ENCODE peak calls at places on chromosomes 3 and 15, in ten cellular contexts. One of them, this sample, is unnamed.

GRCh38 chr15:34049096-34049495 is 10.1 kb upstream of the AVEN start:
- DNase-seq in activated gamma-delta T cell: no peak
- DNase-seq in heart left ventricle: no peak
- DNase-seq in stimulated activated CD4-positive, alpha-beta T cell treated with anti-CD3 and anti-CD28 coated beads, Interleukin-1b, Interleukin-23, amount 100 ng/mL, for 4 hours: no peak
- DNase-seq in neural progenitor cell: no peak
- DNase-seq in naive thymus-derived CD8-positive, alpha-beta T cell: no peak
- DNase-seq in CD8-positive, alpha-beta memory T cell: no peak
- DNase-seq in progenitor cell of endocrine pancreas: no peak
- DNase-seq in psoas muscle: no peak
- DNase-seq in A172: peak; percentile 56
- DNase-seq in this sample: no peak

GRCh38 chr3:23481660-23482278 is 278.6 kb downstream of the UBE2E2 start:
- DNase-seq in activated gamma-delta T cell: no peak
- DNase-seq in heart left ventricle: no peak
- DNase-seq in stimulated activated CD4-positive, alpha-beta T cell treated with anti-CD3 and anti-CD28 coated beads, Interleukin-1b, Interleukin-23, amount 100 ng/mL, for 4 hours: no peak
- DNase-seq in neural progenitor cell: no peak
- DNase-seq in naive thymus-derived CD8-positive, alpha-beta T cell: no peak
- DNase-seq in CD8-positive, alpha-beta memory T cell: no peak
- DNase-seq in progenitor cell of endocrine pancreas: no peak
- DNase-seq in psoas muscle: no peak
- DNase-seq in A172: no peak
- DNase-seq in this sample: no peak

GRCh38 chr3:146577662-146578061 is 27.5 kb downstream of the PLSCR5 start:
- DNase-seq in activated gamma-delta T cell: no peak
- DNase-seq in heart left ventricle: no peak
- DNase-seq in stimulated activated CD4-positive, alpha-beta T cell treated with anti-CD3 and anti-CD28 coated beads, Interleukin-1b, Interleukin-23, amount 100 ng/mL, for 4 hours: no peak
- DNase-seq in neural progenitor cell: peak; percentile 29
- DNase-seq in naive thymus-derived CD8-positive, alpha-beta T cell: no peak
- DNase-seq in CD8-positive, alpha-beta memory T cell: peak; percentile 2
- DNase-seq in progenitor cell of endocrine pancreas: no peak
- DNase-seq in psoas muscle: no peak
- DNase-seq in A172: peak; percentile 49
- DNase-seq in this sample: no peak

GRCh38 chr3:69893274-69893673 is 106.3 kb upstream of the SAMMSON start:
- DNase-seq in activated gamma-delta T cell: no peak
- DNase-seq in heart left ventricle: no peak
- DNase-seq in stimulated activated CD4-positive, alpha-beta T cell treated with anti-CD3 and anti-CD28 coated beads, Interleukin-1b, Interleukin-23, amount 100 ng/mL, for 4 hours: no peak
- DNase-seq in neural progenitor cell: no peak
- DNase-seq in naive thymus-derived CD8-positive, alpha-beta T cell: no peak
- DNase-seq in CD8-positive, alpha-beta memory T cell: no peak
- DNase-seq in progenitor cell of endocrine pancreas: no peak
- DNase-seq in psoas muscle: no peak
- DNase-seq in A172: no peak
- DNase-seq in this sample: no peak

GRCh38 chr3:197564097-197564843 is 8.5 kb upstream of the BDH1 start:
- DNase-seq in activated gamma-delta T cell: no peak
- DNase-seq in heart left ventricle: no peak
- DNase-seq in stimulated activated CD4-positive, alpha-beta T cell treated with anti-CD3 and anti-CD28 coated beads, Interleukin-1b, Interleukin-23, amount 100 ng/mL, for 4 hours: no peak
- DNase-seq in neural progenitor cell: peak; percentile 43
- DNase-seq in naive thymus-derived CD8-positive, alpha-beta T cell: no peak
- DNase-seq in CD8-positive, alpha-beta memory T cell: no peak
- DNase-seq in progenitor cell of endocrine pancreas: no peak
- DNase-seq in psoas muscle: no peak
- DNase-seq in A172: no peak
- DNase-seq in this sample: peak; percentile 10

GRCh38 chr15:98085003-98085639 is 124.6 kb downstream of the ARRDC4 start:
- DNase-seq in activated gamma-delta T cell: no peak
- DNase-seq in heart left ventricle: no peak
- DNase-seq in stimulated activated CD4-positive, alpha-beta T cell treated with anti-CD3 and anti-CD28 coated beads, Interleukin-1b, Interleukin-23, amount 100 ng/mL, for 4 hours: no peak
- DNase-seq in neural progenitor cell: peak; percentile 70
- DNase-seq in naive thymus-derived CD8-positive, alpha-beta T cell: no peak
- DNase-seq in CD8-positive, alpha-beta memory T cell: no peak
- DNase-seq in progenitor cell of endocrine pancreas: no peak
- DNase-seq in psoas muscle: no peak
- DNase-seq in A172: peak; percentile 66
- DNase-seq in this sample: peak; percentile 25

GRCh38 chr3:48563382-48563918 is at the start of gene UCN2:
- DNase-seq in activated gamma-delta T cell: no peak
- DNase-seq in heart left ventricle: no peak
- DNase-seq in stimulated activated CD4-positive, alpha-beta T cell treated with anti-CD3 and anti-CD28 coated beads, Interleukin-1b, Interleukin-23, amount 100 ng/mL, for 4 hours: no peak
- DNase-seq in neural progenitor cell: no peak
- DNase-seq in naive thymus-derived CD8-positive, alpha-beta T cell: no peak
- DNase-seq in CD8-positive, alpha-beta memory T cell: no peak
- DNase-seq in progenitor cell of endocrine pancreas: no peak
- DNase-seq in psoas muscle: no peak
- DNase-seq in A172: peak; percentile 54
- DNase-seq in this sample: no peak

GRCh38 chr15:83206971-83207621 is 527 bp downstream of the HDGFL3 start:
- DNase-seq in activated gamma-delta T cell: peak; percentile 26
- DNase-seq in heart left ventricle: peak; percentile 56
- DNase-seq in stimulated activated CD4-positive, alpha-beta T cell treated with anti-CD3 and anti-CD28 coated beads, Interleukin-1b, Interleukin-23, amount 100 ng/mL, for 4 hours: no peak
- DNase-seq in neural progenitor cell: peak; percentile 72
- DNase-seq in naive thymus-derived CD8-positive, alpha-beta T cell: peak; percentile 10
- DNase-seq in CD8-positive, alpha-beta memory T cell: no peak
- DNase-seq in progenitor cell of endocrine pancreas: peak; percentile 45
- DNase-seq in psoas muscle: peak; percentile 66
- DNase-seq in A172: peak; percentile 8
- DNase-seq in this sample: no peak

GRCh38 chr3:53254810-53255359 is 937 bp downstream of the TKT start:
- DNase-seq in activated gamma-delta T cell: peak; percentile 13
- DNase-seq in heart left ventricle: peak; percentile 80
- DNase-seq in stimulated activated CD4-positive, alpha-beta T cell treated with anti-CD3 and anti-CD28 coated beads, Interleukin-1b, Interleukin-23, amount 100 ng/mL, for 4 hours: peak; percentile 40
- DNase-seq in neural progenitor cell: peak; percentile 88
- DNase-seq in naive thymus-derived CD8-positive, alpha-beta T cell: peak; percentile 29
- DNase-seq in CD8-positive, alpha-beta memory T cell: peak; percentile 22
- DNase-seq in progenitor cell of endocrine pancreas: peak; percentile 52
- DNase-seq in psoas muscle: peak; percentile 82
- DNase-seq in A172: peak; percentile 47
- DNase-seq in this sample: peak; percentile 33

GRCh38 chr15:38702178-38702912 is 137.7 kb upstream of the RASGRP1 start:
- DNase-seq in activated gamma-delta T cell: no peak
- DNase-seq in heart left ventricle: no peak
- DNase-seq in stimulated activated CD4-positive, alpha-beta T cell treated with anti-CD3 and anti-CD28 coated beads, Interleukin-1b, Interleukin-23, amount 100 ng/mL, for 4 hours: no peak
- DNase-seq in neural progenitor cell: no peak
- DNase-seq in naive thymus-derived CD8-positive, alpha-beta T cell: no peak
- DNase-seq in CD8-positive, alpha-beta memory T cell: no peak
- DNase-seq in progenitor cell of endocrine pancreas: no peak
- DNase-seq in psoas muscle: no peak
- DNase-seq in A172: no peak
- DNase-seq in this sample: no peak

GRCh38 chr3:102972350-102972749 is 537.5 kb downstream of the ZPLD1 start:
- DNase-seq in activated gamma-delta T cell: no peak
- DNase-seq in heart left ventricle: no peak
- DNase-seq in stimulated activated CD4-positive, alpha-beta T cell treated with anti-CD3 and anti-CD28 coated beads, Interleukin-1b, Interleukin-23, amount 100 ng/mL, for 4 hours: no peak
- DNase-seq in neural progenitor cell: no peak
- DNase-seq in naive thymus-derived CD8-positive, alpha-beta T cell: no peak
- DNase-seq in CD8-positive, alpha-beta memory T cell: no peak
- DNase-seq in progenitor cell of endocrine pancreas: no peak
- DNase-seq in psoas muscle: no peak
- DNase-seq in A172: no peak
- DNase-seq in this sample: no peak

GRCh38 chr15:32905481-32905880 is 187.7 kb downstream of the GREM1 start:
- DNase-seq in activated gamma-delta T cell: no peak
- DNase-seq in heart left ventricle: no peak
- DNase-seq in stimulated activated CD4-positive, alpha-beta T cell treated with anti-CD3 and anti-CD28 coated beads, Interleukin-1b, Interleukin-23, amount 100 ng/mL, for 4 hours: no peak
- DNase-seq in neural progenitor cell: no peak
- DNase-seq in naive thymus-derived CD8-positive, alpha-beta T cell: no peak
- DNase-seq in CD8-positive, alpha-beta memory T cell: no peak
- DNase-seq in progenitor cell of endocrine pancreas: no peak
- DNase-seq in psoas muscle: no peak
- DNase-seq in A172: no peak
- DNase-seq in this sample: no peak

GRCh38 chr3:178699810-178700209 is 163.6 kb downstream of the KCNMB2 start:
- DNase-seq in activated gamma-delta T cell: no peak
- DNase-seq in heart left ventricle: no peak
- DNase-seq in stimulated activated CD4-positive, alpha-beta T cell treated with anti-CD3 and anti-CD28 coated beads, Interleukin-1b, Interleukin-23, amount 100 ng/mL, for 4 hours: no peak
- DNase-seq in neural progenitor cell: no peak
- DNase-seq in naive thymus-derived CD8-positive, alpha-beta T cell: no peak
- DNase-seq in CD8-positive, alpha-beta memory T cell: no peak
- DNase-seq in progenitor cell of endocrine pancreas: no peak
- DNase-seq in psoas muscle: no peak
- DNase-seq in A172: no peak
- DNase-seq in this sample: no peak

GRCh38 chr15:62257991-62258390 is 92.9 kb upstream of the C2CD4B start:
- DNase-seq in activated gamma-delta T cell: no peak
- DNase-seq in heart left ventricle: no peak
- DNase-seq in stimulated activated CD4-positive, alpha-beta T cell treated with anti-CD3 and anti-CD28 coated beads, Interleukin-1b, Interleukin-23, amount 100 ng/mL, for 4 hours: no peak
- DNase-seq in neural progenitor cell: no peak
- DNase-seq in naive thymus-derived CD8-positive, alpha-beta T cell: no peak
- DNase-seq in CD8-positive, alpha-beta memory T cell: no peak
- DNase-seq in progenitor cell of endocrine pancreas: no peak
- DNase-seq in psoas muscle: no peak
- DNase-seq in A172: no peak
- DNase-seq in this sample: no peak

GRCh38 chr3:187208159-187208558 is 10.9 kb downstream of the RTP1 start:
- DNase-seq in activated gamma-delta T cell: no peak
- DNase-seq in heart left ventricle: no peak
- DNase-seq in stimulated activated CD4-positive, alpha-beta T cell treated with anti-CD3 and anti-CD28 coated beads, Interleukin-1b, Interleukin-23, amount 100 ng/mL, for 4 hours: no peak
- DNase-seq in neural progenitor cell: no peak
- DNase-seq in naive thymus-derived CD8-positive, alpha-beta T cell: no peak
- DNase-seq in CD8-positive, alpha-beta memory T cell: no peak
- DNase-seq in progenitor cell of endocrine pancreas: no peak
- DNase-seq in psoas muscle: no peak
- DNase-seq in A172: peak; percentile 82
- DNase-seq in this sample: no peak

This sample was measured in CD4-positive, CD25-positive, alpha-beta regulatory T cell.